ENCODE peak calls at places on chromosomes 16 and 17, in seven cellular contexts. T is progenitor cell of endocrine pancreas, U is IMR-90, H is thoracic aorta, M is dorsolateral prefrontal cortex, I is epithelial cell of esophagus, Z is fibroblast of pulmonary artery. Y is an unnamed sample.

GRCh38 chr17:81074875-81075274 is 39.9 kb downstream of the BAIAP2 start:
- DNase-seq in T (no peak), U (no peak), H (no peak), M (peak; percentile 66), I (no peak), Z (no peak), Y (no peak)

GRCh38 chr17:65279456-65279855 is 142.3 kb downstream of the RGS9 start:
- DNase-seq in T (no peak), U (no peak), H (no peak), M (no peak), I (no peak), Z (no peak), Y (no peak)

GRCh38 chr17:11241611-11242226 is 706 bp downstream of the SHISA6 start:
- DNase-seq in T (no peak), U (no peak), H (no peak), M (no peak), I (no peak), Z (no peak), Y (no peak)

GRCh38 chr17:48639136-48639535 is 13.0 kb upstream of the HOXB9 start:
- DNase-seq in T (no peak), U (no peak), H (no peak), M (no peak), I (no peak), Z (no peak), Y (no peak)

GRCh38 chr16:55982597-55982996 is 107.4 kb upstream of the CES5A start:
- DNase-seq in T (no peak), U (no peak), H (no peak), M (no peak), I (no peak), Z (no peak), Y (no peak)

GRCh38 chr17:66580601-66581385 is 254.1 kb upstream of the CACNG5 start:
- DNase-seq in T (no peak), U (peak; percentile 28), H (no peak), M (no peak), I (no peak), Z (peak; percentile 47), Y (no peak)

GRCh38 chr17:48294193-48294909 is 135.7 kb downstream of the SKAP1 start:
- DNase-seq in T (no peak), U (no peak), H (no peak), M (no peak), I (no peak), Z (no peak), Y (no peak)

GRCh38 chr17:64155751-64156544 is 26.0 kb upstream of the ERN1 start:
- DNase-seq in T (no peak), U (peak; percentile 61), H (no peak), M (peak; percentile 85), I (no peak), Z (peak; percentile 74), Y (no peak)

GRCh38 chr17:2794116-2794803 is 2.0 kb upstream of the RAP1GAP2 start:
- DNase-seq in T (no peak), U (no peak), H (no peak), M (no peak), I (no peak), Z (no peak), Y (no peak)

GRCh38 chr16:733382-734207 is 6.7 kb downstream of the HAGHL start:
- DNase-seq in T (no peak), U (no peak), H (no peak), M (no peak), I (no peak), Z (no peak), Y (no peak)

GRCh38 chr17:42798011-42798382 is 507 bp downstream of the COA3 start:
- DNase-seq in T (no peak), U (no peak), H (no peak), M (no peak), I (no peak), Z (no peak), Y (no peak)

GRCh38 chr16:13390093-13390985 is 488.9 kb downstream of the SHISA9 start:
- DNase-seq in T (no peak), U (no peak), H (no peak), M (no peak), I (no peak), Z (no peak), Y (no peak)

GRCh38 chr17:78384479-78385175 is 6.2 kb downstream of the PGS1 start:
- DNase-seq in T (no peak), U (no peak), H (no peak), M (no peak), I (no peak), Z (no peak), Y (no peak)

GRCh38 chr17:49359990-49360795 is 1.9 kb downstream of the ZNF652 start:
- DNase-seq in T (no peak), U (no peak), H (no peak), M (no peak), I (no peak), Z (no peak), Y (no peak)

GRCh38 chr16:81394416-81394815 is 50.2 kb upstream of the CMIP start:
- DNase-seq in T (no peak), U (no peak), H (no peak), M (no peak), I (no peak), Z (no peak), Y (no peak)

GRCh38 chr16:85447657-85448313 is 165.3 kb upstream of the GSE1 start:
- DNase-seq in T (no peak), U (no peak), H (no peak), M (no peak), I (no peak), Z (no peak), Y (no peak)

GRCh38 chr16:56603589-56603988 is 4.8 kb upstream of the MT2A start:
- DNase-seq in T (no peak), U (peak; percentile 53), H (no peak), M (no peak), I (peak; percentile 52), Z (peak; percentile 49), Y (peak; percentile 34)

GRCh38 chr16:25691519-25692091 is at the start of gene HS3ST4:
- DNase-seq in T (peak; percentile 37), U (no peak), H (no peak), M (peak; percentile 34), I (no peak), Z (no peak), Y (no peak)

GRCh38 chr17:41634639-41635038 is 10.3 kb upstream of the KRT17 start:
- DNase-seq in T (no peak), U (no peak), H (no peak), M (no peak), I (no peak), Z (no peak), Y (no peak)
- TF ChIP-seq CTCF in T (no peak), U (no peak), H (no peak), M (no peak), I (no peak), Z (no peak), Y (no peak)

GRCh38 chr17:75774471-75774987 is 9.5 kb upstream of the GALK1 start:
- DNase-seq in T (no peak), U (no peak), H (no peak), M (peak; percentile 14), I (no peak), Z (no peak), Y (no peak)

GRCh38 chr17:75773808-75774470 is 8.9 kb upstream of the GALK1 start:
- DNase-seq in T (no peak), U (no peak), H (no peak), M (peak; percentile 22), I (no peak), Z (no peak), Y (no peak)

GRCh38 chr17:75769536-75769935 is 4.5 kb upstream of the GALK1 start:
- DNase-seq in T (no peak), U (no peak), H (no peak), M (no peak), I (no peak), Z (no peak), Y (no peak)

GRCh38 chr17:75773121-75773807 is 8.3 kb upstream of the GALK1 start:
- DNase-seq in T (no peak), U (no peak), H (no peak), M (no peak), I (no peak), Z (no peak), Y (no peak)

DNA sequence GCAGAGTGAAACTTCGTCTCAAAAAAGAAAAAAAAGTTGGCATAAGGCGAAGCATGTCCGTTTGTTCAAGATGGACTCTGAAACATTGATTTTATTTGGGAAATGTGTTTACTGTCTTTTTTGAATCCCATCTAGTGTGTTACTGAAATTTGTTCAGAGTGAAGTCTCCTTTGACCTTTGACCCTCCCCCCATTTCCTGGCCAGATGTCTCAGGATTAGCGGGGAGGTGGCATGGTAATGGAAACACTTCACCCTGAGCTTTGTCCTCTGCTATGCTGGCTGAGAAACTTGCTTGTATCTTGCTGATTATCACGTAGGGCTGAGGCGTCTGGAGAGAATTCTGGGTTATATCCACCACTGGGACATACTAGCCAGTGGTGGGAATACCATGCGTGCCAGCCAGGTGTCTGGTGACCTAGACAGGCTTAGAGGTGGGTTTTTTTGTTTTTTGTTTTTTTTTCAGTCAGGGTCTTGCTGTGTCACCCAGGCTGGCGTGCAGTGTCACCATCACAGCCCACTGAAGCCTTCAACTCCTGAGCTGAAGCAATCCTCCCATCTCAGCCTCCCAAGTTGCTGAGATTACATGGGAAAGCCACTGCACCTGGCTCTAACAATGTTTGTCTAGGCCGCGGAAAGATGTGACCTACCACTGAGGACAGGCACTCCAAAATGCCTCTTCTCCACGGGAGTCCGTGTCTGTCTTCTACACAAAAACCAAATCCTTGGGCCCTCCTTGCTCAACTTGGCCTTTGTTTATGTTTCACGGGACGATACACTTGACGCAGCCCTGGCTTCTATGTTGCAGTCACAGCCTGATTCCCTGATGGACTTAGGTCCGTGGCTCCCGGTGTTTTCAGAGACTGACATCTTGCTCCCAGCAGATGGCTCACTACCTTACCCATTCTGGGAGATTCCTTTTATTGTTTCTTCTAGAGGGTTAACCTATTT is 6.6 kb upstream of the GALK1 start:
- DNase-seq in T (no peak), U (peak; percentile 25), H (no peak), M (no peak), I (peak; percentile 63), Z (peak; percentile 44), Y (no peak)
- TF ChIP-seq CTCF in T (no peak), U (no peak), H (no peak), M (no peak), I (peak; percentile 51), Z (peak; percentile 26), Y (peak; percentile 47)

GRCh38 chr16:50021509-50021908 is 3.5 kb upstream of the CNEP1R1 start:
- DNase-seq in T (no peak), U (no peak), H (no peak), M (no peak), I (peak; percentile 20), Z (no peak), Y (peak; percentile 25)
- TF ChIP-seq CTCF in T (peak; percentile 23), U (no peak), H (no peak), M (no peak), I (no peak), Z (no peak), Y (peak; percentile 45)

GRCh38 chr17:76153640-76154039 is 12.6 kb upstream of the FOXJ1 start:
- DNase-seq in T (no peak), U (peak; percentile 12), H (no peak), M (no peak), I (no peak), Z (peak; percentile 32), Y (peak; percentile 27)
- TF ChIP-seq CTCF in T (peak; percentile 39), U (peak; percentile 34), H (no peak), M (no peak), I (peak; percentile 23), Z (peak; percentile 19), Y (peak; percentile 44)

DNA sequence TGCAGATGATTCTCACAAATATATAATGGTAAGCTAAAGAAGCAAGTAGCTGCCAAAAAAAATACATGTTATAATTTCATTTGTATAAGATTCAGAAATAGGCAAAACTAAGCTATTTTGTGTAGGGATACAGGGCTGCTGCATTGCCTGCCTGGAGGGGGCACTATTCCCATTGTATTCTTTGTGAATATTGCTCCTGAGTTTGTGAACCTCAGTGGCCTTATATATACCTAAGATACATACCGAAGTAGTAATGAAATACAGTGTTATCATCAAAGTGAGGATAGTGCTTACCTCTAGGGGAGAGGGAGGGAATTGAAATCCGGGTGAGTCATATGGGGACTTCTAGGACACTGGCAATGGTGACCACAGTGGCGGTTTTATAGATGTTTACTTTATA is 53.5 kb downstream of the C17orf58 start:
- DNase-seq in T (no peak), U (peak; percentile 8), H (no peak), M (no peak), I (peak; percentile 4), Z (peak; percentile 36), Y (no peak)
- TF ChIP-seq CTCF in T (peak; percentile 47), U (peak; percentile 41), H (no peak), M (no peak), I (peak; percentile 46), Z (peak; percentile 70), Y (peak; percentile 68)